ENCODE peak calls at places on chromosomes 13 and 19, in nine cellular contexts. D is activated naive CD8-positive, alpha-beta T cell treated with anti-CD3 and anti-CD28 coated beads, Interleukin-2, amount 50 U/mL, for 24 hours; O is stimulated activated naive CD4-positive, alpha-beta T cell treated with Interleukin-2 at 50 U/mL for 16 hours; T is NCI-H1417; Y is WTC11; X is EH; A is GM23248; I is amygdala; U is GM18507. L is an unnamed sample.

GRCh38 chr13:30869491-30869890 is 36.6 kb upstream of the MEDAG start:
- DNase-seq in D (no peak), O (no peak), X (peak), A (peak), Y (no peak), T (no peak), I (no peak), U (no peak), L (no peak)

GRCh38 chr19:10936661-10937084 is 8.1 kb downstream of the TIMM29 start:
- DNase-seq in I (no peak), T (peak), D (peak), X (peak), Y (peak), O (peak), U (no peak), A (peak), L (peak)

GRCh38 chr19:47094557-47095517 is 18.7 kb downstream of the ZC3H4 start:
- DNase-seq in I (no peak), A (peak), X (no peak), O (peak), Y (no peak), U (peak), D (peak), T (no peak), L (no peak)

GRCh38 chr19:17794731-17795494 is at the start of gene B3GNT3:
- DNase-seq in O (no peak), I (no peak), U (no peak), T (peak), D (peak), Y (peak), A (peak), X (peak), L (peak)

GRCh38 chr19:53894736-53895135 is 12.7 kb downstream of the PRKCG start:
- DNase-seq in U (no peak), X (no peak), Y (no peak), I (no peak), D (no peak), O (no peak), A (no peak), T (no peak), L (peak)

GRCh38 chr19:11286312-11286974 is 9.5 kb upstream of the TSPAN16 start:
- DNase-seq in T (no peak), D (no peak), O (no peak), U (no peak), X (peak), A (peak), I (no peak), Y (no peak), L (no peak)

GRCh38 chr13:98856983-98857382 is 104.5 kb upstream of the SLC15A1 start:
- DNase-seq in I (no peak), U (no peak), D (no peak), O (no peak), A (no peak), T (no peak), Y (no peak), X (no peak), L (no peak)

GRCh38 chr13:28273919-28274318 is 135.6 kb downstream of the PAN3 start:
- DNase-seq in O (no peak), I (no peak), A (peak), Y (no peak), U (no peak), T (no peak), X (peak), D (no peak), L (no peak)

GRCh38 chr19:3094638-3095374 is 644 bp downstream of the GNA11 start:
- DNase-seq in Y (no peak), O (no peak), D (peak), T (peak), A (peak), U (no peak), X (peak), I (no peak), L (no peak)

GRCh38 chr19:5949792-5950305 is 28.1 kb downstream of the RANBP3 start:
- DNase-seq in X (no peak), I (no peak), Y (no peak), D (peak), A (no peak), T (peak), O (peak), U (no peak), L (no peak)

GRCh38 chr13:113105032-113105993 is at the start of gene F7:
- DNase-seq in D (no peak), A (no peak), X (peak), I (no peak), Y (no peak), O (no peak), U (no peak), T (peak), L (no peak)

GRCh38 chr19:9032136-9032626 is 22.0 kb upstream of the MUC16 start:
- DNase-seq in T (no peak), O (no peak), U (no peak), Y (no peak), A (no peak), D (no peak), X (no peak), I (no peak), L (no peak)

GRCh38 chr13:72146816-72147215 is 279.8 kb upstream of the DACH1 start:
- DNase-seq in U (no peak), D (no peak), I (no peak), T (no peak), X (peak), Y (no peak), O (no peak), A (no peak), L (no peak)

GRCh38 chr13:65606622-65607021 is 1623.5 kb downstream of the PCDH9 start:
- DNase-seq in X (peak), D (no peak), Y (no peak), U (no peak), A (no peak), O (no peak), I (no peak), T (no peak), L (no peak)

GRCh38 chr19:38173324-38174041 is 50.5 kb downstream of the DPF1 start:
- DNase-seq in X (no peak), Y (no peak), O (no peak), T (peak), A (peak), D (no peak), I (peak), U (no peak), L (peak)

GRCh38 chr13:33080962-33081655 is 64.9 kb downstream of the KL start:
- DNase-seq in U (no peak), X (no peak), T (no peak), Y (no peak), I (no peak), O (no peak), D (no peak), A (peak), L (no peak)

GRCh38 chr13:25267715-25268114 is 19.6 kb downstream of the MTMR6 start:
- DNase-seq in U (no peak), T (peak), A (peak), D (no peak), O (no peak), I (no peak), Y (no peak), X (peak), L (no peak)

GRCh38 chr13:40764587-40765403 is 6.2 kb downstream of the MRPS31 start:
- DNase-seq in Y (no peak), D (peak), X (peak), O (peak), I (no peak), U (no peak), A (peak), T (no peak), L (no peak)

GRCh38 chr19:35446194-35446593 is 1.9 kb upstream of the FFAR2 start:
- DNase-seq in D (peak), U (no peak), I (no peak), X (no peak), A (no peak), Y (no peak), T (no peak), O (peak), L (no peak)

GRCh38 chr13:47478985-47479384 is 522.1 kb downstream of the SUCLA2 start:
- DNase-seq in D (no peak), Y (no peak), I (no peak), A (peak), U (no peak), T (no peak), X (peak), O (no peak), L (no peak)

L was measured in RWPE1.